ENCODE peak calls at places on chromosomes 2 and 18, in six cellular contexts. One of them, this sample, is unnamed.

GRCh38 chr2:190110131-190110530 is 47.6 kb upstream of the MSTN start:
- DNase-seq in HFF-Myc: no peak
- DNase-seq in fibroblast of lung: peak
- DNase-seq in uterus: no peak
- DNase-seq in GM10248: no peak
- DNase-seq in B cell: no peak
- DNase-seq in this sample: no peak

GRCh38 chr2:231189571-231190495 is 8.6 kb upstream of the ARMC9 start:
- DNase-seq in GM10248: no peak
- DNase-seq in B cell: no peak
- DNase-seq in HFF-Myc: no peak
- DNase-seq in uterus: peak
- DNase-seq in fibroblast of lung: peak
- DNase-seq in this sample: no peak

GRCh38 chr2:242010567-242011513 is 141.3 kb downstream of the RTP5 start:
- DNase-seq in HFF-Myc: no peak
- DNase-seq in B cell: no peak
- DNase-seq in fibroblast of lung: no peak
- DNase-seq in GM10248: no peak
- DNase-seq in uterus: no peak
- DNase-seq in this sample: peak

GRCh38 chr2:239714116-239714515 is 311.0 kb downstream of the NDUFA10 start:
- DNase-seq in B cell: no peak
- DNase-seq in HFF-Myc: no peak
- DNase-seq in fibroblast of lung: no peak
- DNase-seq in GM10248: no peak
- DNase-seq in uterus: peak
- DNase-seq in this sample: no peak

GRCh38 chr2:8505311-8505920 is 176.4 kb upstream of the ID2 start:
- DNase-seq in uterus: no peak
- DNase-seq in GM10248: no peak
- DNase-seq in B cell: no peak
- DNase-seq in fibroblast of lung: no peak
- DNase-seq in HFF-Myc: no peak
- DNase-seq in this sample: no peak

GRCh38 chr18:45828917-45829811 is 3.7 kb downstream of the SIGLEC15 start:
- DNase-seq in GM10248: no peak
- DNase-seq in B cell: no peak
- DNase-seq in fibroblast of lung: no peak
- DNase-seq in HFF-Myc: no peak
- DNase-seq in uterus: no peak
- DNase-seq in this sample: peak

GRCh38 chr2:207487650-207488315 is 42.0 kb upstream of the CREB1 start:
- DNase-seq in fibroblast of lung: peak
- DNase-seq in GM10248: no peak
- DNase-seq in uterus: no peak
- DNase-seq in B cell: no peak
- DNase-seq in HFF-Myc: peak
- DNase-seq in this sample: no peak

GRCh38 chr2:105055613-105056012 is 17.7 kb downstream of the MRPS9 start:
- DNase-seq in B cell: no peak
- DNase-seq in uterus: no peak
- DNase-seq in GM10248: no peak
- DNase-seq in fibroblast of lung: no peak
- DNase-seq in HFF-Myc: no peak
- DNase-seq in this sample: no peak

GRCh38 chr18:44273298-44273697 is 407.4 kb upstream of the SETBP1 start:
- DNase-seq in uterus: no peak
- DNase-seq in B cell: no peak
- DNase-seq in fibroblast of lung: no peak
- DNase-seq in GM10248: no peak
- DNase-seq in HFF-Myc: no peak
- DNase-seq in this sample: no peak

GRCh38 chr18:50642439-50642838 is 82.6 kb downstream of the MAPK4 start:
- DNase-seq in B cell: no peak
- DNase-seq in uterus: no peak
- DNase-seq in HFF-Myc: no peak
- DNase-seq in GM10248: no peak
- DNase-seq in fibroblast of lung: no peak
- DNase-seq in this sample: no peak

GRCh38 chr18:50647237-50647636 is 87.3 kb downstream of the MAPK4 start:
- DNase-seq in HFF-Myc: no peak
- DNase-seq in uterus: no peak
- DNase-seq in B cell: no peak
- DNase-seq in fibroblast of lung: no peak
- DNase-seq in GM10248: no peak
- DNase-seq in this sample: no peak

GRCh38 chr18:50644146-50644545 is 84.3 kb downstream of the MAPK4 start:
- DNase-seq in GM10248: no peak
- DNase-seq in B cell: no peak
- DNase-seq in fibroblast of lung: no peak
- DNase-seq in HFF-Myc: no peak
- DNase-seq in uterus: no peak
- DNase-seq in this sample: no peak

GRCh38 chr18:50647792-50648191 is 87.9 kb downstream of the MAPK4 start:
- DNase-seq in uterus: no peak
- DNase-seq in GM10248: no peak
- DNase-seq in HFF-Myc: no peak
- DNase-seq in fibroblast of lung: no peak
- DNase-seq in B cell: no peak
- DNase-seq in this sample: no peak

DNA sequence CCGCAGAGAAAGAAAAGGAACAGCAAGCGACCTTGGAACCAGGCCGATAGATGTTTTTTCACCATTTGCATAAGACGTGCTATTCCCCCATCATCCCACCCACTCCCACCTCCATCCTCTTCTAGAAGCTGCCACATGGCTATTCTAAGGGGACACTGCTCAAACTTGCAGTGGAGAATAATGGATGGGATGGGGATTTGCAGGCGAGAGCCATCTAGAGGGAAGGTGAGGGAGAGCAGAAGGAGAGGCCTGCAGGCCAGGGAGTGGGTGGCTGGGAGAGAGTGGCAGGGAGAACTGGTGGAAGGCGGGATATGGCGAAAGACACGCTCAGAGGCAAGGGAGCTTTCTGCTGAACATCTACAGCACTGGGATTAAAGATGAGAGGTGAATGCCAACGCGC is 84.9 kb downstream of the MAPK4 start:
- DNase-seq in fibroblast of lung: no peak
- DNase-seq in uterus: no peak
- DNase-seq in HFF-Myc: no peak
- DNase-seq in B cell: no peak
- DNase-seq in GM10248: no peak
- DNase-seq in this sample: peak
- TF ChIP-seq CTCF in fibroblast of lung: no peak
- TF ChIP-seq CTCF in uterus: no peak
- TF ChIP-seq CTCF in HFF-Myc: peak
- TF ChIP-seq CTCF in B cell: no peak
- TF ChIP-seq CTCF in GM10248: no peak
- TF ChIP-seq CTCF in this sample: peak

GRCh38 chr2:24617431-24617830 is 126.4 kb downstream of the NCOA1 start:
- DNase-seq in GM10248: no peak
- DNase-seq in B cell: no peak
- DNase-seq in uterus: no peak
- DNase-seq in fibroblast of lung: peak
- DNase-seq in HFF-Myc: no peak
- DNase-seq in this sample: no peak

GRCh38 chr2:24616606-24617005 is 125.6 kb downstream of the NCOA1 start:
- DNase-seq in HFF-Myc: no peak
- DNase-seq in B cell: no peak
- DNase-seq in GM10248: no peak
- DNase-seq in fibroblast of lung: no peak
- DNase-seq in uterus: no peak
- DNase-seq in this sample: no peak

GRCh38 chr2:24611626-24612025 is 120.6 kb downstream of the NCOA1 start:
- DNase-seq in uterus: no peak
- DNase-seq in fibroblast of lung: no peak
- DNase-seq in GM10248: no peak
- DNase-seq in HFF-Myc: no peak
- DNase-seq in B cell: no peak
- DNase-seq in this sample: no peak

DNA sequence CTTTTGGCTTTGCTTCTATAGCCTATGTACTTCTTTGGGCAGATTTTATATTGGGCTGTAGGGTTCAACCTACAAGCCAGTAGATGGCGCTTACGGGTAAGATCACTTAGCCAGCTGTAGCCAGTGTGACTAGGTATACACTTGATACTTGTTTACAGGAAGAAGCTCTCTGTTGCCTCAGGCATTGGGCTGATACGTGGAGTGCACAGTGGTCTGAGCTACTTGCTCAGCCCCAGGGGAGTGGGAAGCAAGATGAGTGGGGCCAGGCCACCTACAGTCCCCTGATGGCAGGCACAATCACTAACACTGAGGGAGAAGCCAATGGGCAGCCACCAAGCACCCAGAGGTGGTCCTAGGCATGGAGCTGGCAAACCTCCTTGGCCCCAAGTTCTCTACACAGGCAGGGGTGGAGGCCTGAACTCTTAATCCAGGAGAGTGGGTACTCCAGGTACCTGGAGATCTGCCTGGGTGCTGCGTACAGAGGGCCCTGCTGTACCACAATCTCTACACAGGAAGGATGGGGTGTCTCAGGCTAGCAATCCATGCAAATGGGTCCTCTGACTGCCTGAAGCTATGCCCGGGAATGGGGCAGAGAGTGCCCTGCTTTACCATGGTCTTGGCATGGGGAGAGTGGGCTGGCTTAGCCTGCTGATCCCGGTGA is 122.2 kb downstream of the NCOA1 start:
- DNase-seq in HFF-Myc: peak
- DNase-seq in uterus: no peak
- DNase-seq in GM10248: peak
- DNase-seq in B cell: peak
- DNase-seq in fibroblast of lung: peak
- DNase-seq in this sample: peak
- TF ChIP-seq CTCF in HFF-Myc: peak
- TF ChIP-seq CTCF in uterus: no peak
- TF ChIP-seq CTCF in GM10248: peak
- TF ChIP-seq CTCF in B cell: no peak
- TF ChIP-seq CTCF in fibroblast of lung: peak
- TF ChIP-seq CTCF in this sample: peak

DNA sequence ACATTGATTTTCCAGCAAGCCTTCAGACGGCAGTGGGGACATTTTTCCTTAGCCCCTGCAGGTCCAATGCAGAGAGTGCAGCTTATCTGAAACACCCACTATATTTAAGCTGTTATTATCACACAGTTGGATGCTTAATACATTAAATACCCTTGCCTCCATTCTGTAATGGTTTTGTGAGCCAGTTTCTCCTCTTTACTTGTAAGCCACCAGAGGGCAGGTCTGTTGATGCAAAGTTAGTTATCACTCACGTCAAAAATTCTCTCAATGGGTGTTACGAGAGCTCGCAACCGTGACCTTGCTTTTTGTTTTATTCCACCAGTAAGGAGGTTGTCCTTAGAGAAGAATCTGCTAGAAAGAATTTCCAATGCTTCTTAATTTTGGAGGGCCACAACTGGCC is 189.8 kb downstream of the INSIG2 start:
- DNase-seq in B cell: no peak
- DNase-seq in fibroblast of lung: no peak
- DNase-seq in GM10248: no peak
- DNase-seq in uterus: no peak
- DNase-seq in HFF-Myc: no peak
- DNase-seq in this sample: peak
- TF ChIP-seq CTCF in B cell: no peak
- TF ChIP-seq CTCF in fibroblast of lung: no peak
- TF ChIP-seq CTCF in GM10248: no peak
- TF ChIP-seq CTCF in uterus: no peak
- TF ChIP-seq CTCF in HFF-Myc: peak
- TF ChIP-seq CTCF in this sample: no peak

DNA sequence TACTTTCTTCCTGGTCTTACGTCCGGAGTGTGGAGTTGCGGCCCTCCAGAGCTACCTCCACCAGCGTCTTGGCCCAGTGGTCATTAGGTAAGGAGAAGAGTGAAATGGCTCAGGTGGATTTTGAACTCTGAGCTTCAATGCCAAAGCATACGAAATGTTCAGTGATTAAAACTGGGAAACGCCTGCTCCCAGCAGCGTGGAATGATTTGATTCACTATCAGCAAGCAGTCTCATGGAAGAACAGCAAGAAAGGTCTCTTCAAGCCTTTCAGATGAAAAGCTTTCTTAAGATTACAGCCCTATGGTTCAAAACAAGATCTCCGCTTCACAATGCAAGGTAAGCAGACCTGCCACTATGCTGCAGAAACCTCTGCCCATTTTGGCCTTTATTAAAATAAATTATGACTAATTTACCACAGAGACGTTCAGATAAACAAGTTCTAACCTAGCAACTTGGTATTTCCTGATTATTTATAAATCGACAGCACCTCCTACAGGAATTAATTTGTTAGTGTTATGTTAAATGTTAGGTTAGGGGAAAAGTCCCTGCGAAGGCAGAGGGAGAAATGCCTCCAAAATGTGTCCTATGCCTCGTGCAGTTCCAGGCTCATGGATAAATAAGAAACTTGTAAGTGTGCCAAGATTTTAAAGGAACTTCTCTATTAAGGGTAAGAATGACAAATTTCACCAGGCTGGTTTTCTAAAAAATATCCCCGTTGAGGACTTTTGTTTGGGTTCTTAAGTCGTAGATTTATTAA is 10.1 kb downstream of the SP9 start:
- DNase-seq in GM10248: no peak
- DNase-seq in B cell: peak
- DNase-seq in fibroblast of lung: peak
- DNase-seq in uterus: no peak
- DNase-seq in HFF-Myc: peak
- DNase-seq in this sample: peak
- TF ChIP-seq CTCF in GM10248: peak
- TF ChIP-seq CTCF in B cell: peak
- TF ChIP-seq CTCF in fibroblast of lung: no peak
- TF ChIP-seq CTCF in uterus: no peak
- TF ChIP-seq CTCF in HFF-Myc: peak
- TF ChIP-seq CTCF in this sample: peak

This sample was measured in NB4.